ENCODE peak calls at places on chromosome 16, in eight cellular contexts. T is neural progenitor cell, M is fibroblast of the aortic adventitia, W is cardiac muscle cell, D is endodermal cell, U is prostate gland, F is BJ, J is body of pancreas. G is an unnamed sample.

GRCh38 chr16:31118223-31119155 is 1.0 kb downstream of the KAT8 start:
- DNase-seq in T (no peak), D (no peak), M (peak; percentile 42), U (no peak), F (peak; percentile 50), J (peak; percentile 51), W (peak; percentile 68), G (no peak)

GRCh38 chr16:88049020-88049419 is 97.8 kb downstream of the BANP start:
- DNase-seq in D (no peak), T (no peak), J (no peak), U (no peak), F (no peak), M (no peak), W (no peak), G (no peak)

GRCh38 chr16:70725024-70725911 is 39.4 kb upstream of the MTSS2 start:
- DNase-seq in U (no peak), F (no peak), T (no peak), J (peak; percentile 69), W (no peak), D (no peak), M (no peak), G (no peak)

GRCh38 chr16:57345021-57345420 is 13.6 kb upstream of the CCL22 start:
- DNase-seq in D (no peak), F (no peak), M (no peak), U (no peak), W (no peak), T (no peak), J (no peak), G (no peak)

GRCh38 chr16:30622455-30623032 is 12.4 kb upstream of the ZNF689 start:
- DNase-seq in U (no peak), T (no peak), W (no peak), D (no peak), M (no peak), J (no peak), F (no peak), G (no peak)

GRCh38 chr16:27701381-27701780 is 151.4 kb downstream of the KATNIP start:
- DNase-seq in T (no peak), J (no peak), D (no peak), U (no peak), F (no peak), M (no peak), W (no peak), G (no peak)

GRCh38 chr16:76787394-76787793 is 403.6 kb upstream of the MON1B start:
- DNase-seq in T (no peak), D (no peak), U (no peak), W (no peak), M (no peak), F (no peak), J (no peak), G (no peak)

GRCh38 chr16:79339863-79340262 is 260.7 kb downstream of the MAF start:
- DNase-seq in D (no peak), M (no peak), F (no peak), T (no peak), W (no peak), U (no peak), J (no peak), G (no peak)

GRCh38 chr16:54687043-54687655 is 243.5 kb upstream of the IRX5 start:
- DNase-seq in M (no peak), T (no peak), W (no peak), J (no peak), F (no peak), U (no peak), D (no peak), G (no peak)

GRCh38 chr16:51762081-51762995 is 611.3 kb upstream of the SALL1 start:
- DNase-seq in D (peak; percentile 93), U (peak; percentile 73), W (peak; percentile 81), J (peak; percentile 78), M (peak; percentile 77), F (peak; percentile 2), T (peak; percentile 93), G (peak; percentile 25)

GRCh38 chr16:6949240-6949639 is 383.4 kb upstream of the RBFOX1 start:
- DNase-seq in M (no peak), J (no peak), W (no peak), D (no peak), F (no peak), U (no peak), T (no peak), G (no peak)

GRCh38 chr16:11613381-11614303 is 26.9 kb upstream of the LITAF start:
- DNase-seq in J (peak; percentile 75), D (no peak), F (no peak), U (no peak), W (no peak), T (no peak), M (no peak), G (no peak)

GRCh38 chr16:69890114-69890890 is 60.8 kb upstream of the CLEC18A start:
- DNase-seq in T (peak; percentile 64), D (peak; percentile 77), M (peak; percentile 60), U (peak; percentile 23), J (peak; percentile 77), W (peak; percentile 76), F (peak; percentile 44), G (no peak)

GRCh38 chr16:77663711-77664110 is 58.6 kb upstream of the NUDT7 start:
- DNase-seq in D (no peak), F (no peak), M (no peak), W (no peak), T (no peak), U (no peak), J (no peak), G (no peak)

GRCh38 chr16:83068686-83069085 is 441.9 kb downstream of the CDH13 start:
- DNase-seq in W (peak; percentile 74), M (peak; percentile 67), D (no peak), J (no peak), U (no peak), F (no peak), T (no peak), G (no peak)

GRCh38 chr16:85395913-85396878 is 216.9 kb upstream of the GSE1 start:
- DNase-seq in U (peak; percentile 62), W (peak; percentile 48), T (no peak), F (no peak), D (peak; percentile 81), M (no peak), J (no peak), G (no peak)
- H3K4me3 ChIP-seq in U (no peak overlapping the region), W (no peak overlapping the region), T (no peak overlapping the region), F (peak overlapping the region; percentile 7), D (no peak overlapping the region), M (no peak overlapping the region), J (no peak overlapping the region), G (no peak overlapping the region)

GRCh38 chr16:85055503-85056210 is 28.1 kb downstream of the KIAA0513 start:
- DNase-seq in U (peak; percentile 47), F (no peak), M (peak; percentile 78), T (no peak), J (peak; percentile 76), W (peak; percentile 72), D (no peak), G (no peak)

GRCh38 chr16:85058909-85059308 is 31.3 kb downstream of the KIAA0513 start:
- DNase-seq in T (no peak), U (no peak), W (no peak), M (no peak), D (no peak), J (no peak), F (no peak), G (no peak)

GRCh38 chr16:85056211-85056748 is 28.7 kb downstream of the KIAA0513 start:
- DNase-seq in T (peak; percentile 47), W (peak; percentile 48), M (peak; percentile 43), U (no peak), J (no peak), D (peak; percentile 76), F (no peak), G (no peak)

GRCh38 chr16:85057948-85058347 is 30.4 kb downstream of the KIAA0513 start:
- DNase-seq in J (no peak), D (no peak), T (no peak), F (no peak), M (no peak), U (no peak), W (no peak), G (no peak)

GRCh38 chr16:85057212-85057889 is 29.8 kb downstream of the KIAA0513 start:
- DNase-seq in U (no peak), M (no peak), D (peak; percentile 80), F (no peak), W (no peak), T (no peak), J (peak; percentile 33), G (no peak)
- TF ChIP-seq CTCF in U (peak; percentile 13), M (peak; percentile 22), D (peak; percentile 71), F (peak; percentile 17), W (no peak), T (peak; percentile 40), J (peak; percentile 49), G (no peak)

DNA sequence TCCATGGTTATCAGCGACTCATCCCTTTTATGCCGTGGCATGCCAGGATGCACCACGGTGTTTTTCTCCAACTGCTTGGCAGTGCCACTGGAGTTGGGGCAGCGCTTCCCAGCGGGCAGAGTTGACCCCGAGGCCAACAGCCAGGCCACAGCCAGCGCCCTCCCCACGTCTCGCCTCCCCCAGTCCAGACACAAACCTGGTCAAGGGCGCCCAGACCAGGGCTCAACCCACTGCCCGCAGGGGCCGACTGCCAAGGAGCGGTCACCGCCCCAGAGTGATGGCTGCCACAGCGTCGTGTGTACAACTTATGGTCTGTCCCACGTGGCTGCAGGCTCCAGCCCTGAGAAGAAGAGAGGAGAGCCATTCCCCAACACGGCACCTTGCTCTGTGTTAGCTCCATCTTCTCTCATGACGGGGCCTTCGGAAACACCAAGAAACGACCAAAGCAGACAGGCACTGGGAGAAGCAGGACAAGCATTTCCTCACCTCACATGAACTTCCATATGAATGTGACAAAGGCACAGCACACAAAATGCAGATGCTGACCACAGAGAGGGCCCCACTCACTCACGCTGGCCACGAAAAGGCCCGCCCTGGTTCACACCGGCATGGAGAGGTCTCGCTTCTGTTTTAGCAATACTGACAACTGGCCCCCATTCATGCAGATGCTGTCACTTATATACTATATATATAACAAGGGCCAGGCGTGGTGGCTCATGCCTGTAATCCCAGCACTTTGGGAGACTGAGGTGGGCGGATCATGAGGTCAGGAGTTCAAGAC is 27.0 kb downstream of the AXIN1 start:
- DNase-seq in T (no peak), F (no peak), U (no peak), W (no peak), D (no peak), M (no peak), J (no peak), G (no peak)
- H3K4me3 ChIP-seq in T (no peak overlapping the region), F (no peak overlapping the region), U (no peak overlapping the region), W (no peak overlapping the region), D (no peak overlapping the region), M (no peak overlapping the region), J (no peak overlapping the region), G (no peak overlapping the region)

GRCh38 chr16:68366062-68366461 is 55.2 kb downstream of the PRMT7 start:
- DNase-seq in M (no peak), U (no peak), J (no peak), T (no peak), D (no peak), F (no peak), W (no peak), G (no peak)

GRCh38 chr16:68362952-68363846 is 52.4 kb downstream of the PRMT7 start:
- DNase-seq in T (no peak), D (no peak), F (no peak), J (no peak), U (no peak), W (no peak), M (no peak), G (no peak)

GRCh38 chr16:68363847-68364600 is 53.2 kb downstream of the PRMT7 start:
- DNase-seq in U (no peak), F (no peak), T (no peak), M (peak; percentile 7), W (peak; percentile 5), D (peak; percentile 40), J (no peak), G (no peak)

GRCh38 chr16:68365167-68365817 is 54.5 kb downstream of the PRMT7 start:
- DNase-seq in F (no peak), J (no peak), M (no peak), D (no peak), W (no peak), U (no peak), T (no peak), G (no peak)

GRCh38 chr16:68364601-68364998 is 53.8 kb downstream of the PRMT7 start:
- DNase-seq in T (no peak), W (peak; percentile 45), D (peak; percentile 80), U (no peak), F (no peak), M (peak; percentile 13), J (no peak), G (no peak)
- TF ChIP-seq CTCF in T (peak; percentile 44), W (peak; percentile 17), D (peak; percentile 71), U (no peak), F (peak; percentile 33), M (no peak), J (no peak), G (peak; percentile 42)

G was measured in Panc1.